ENCODE peak calls at places on chromosome 7, in seven cellular contexts. L is IMR-90, Y is mesendoderm, J is H9, F is trophoblast cell, A is neuronal stem cell, V is mesenchymal stem cell. X is an unnamed sample.

GRCh38 chr7:50431906-50432305 is 18.2 kb downstream of the FIGNL1 start:
- DNase-seq in L (no peak), Y (no peak), J (no peak), F (no peak), A (no peak), V (no peak), X (no peak)

GRCh38 chr7:45086348-45087065 is 2.3 kb downstream of the NACAD start:
- DNase-seq in L (no peak), Y (no peak), J (no peak), F (no peak), A (no peak), V (no peak), X (no peak)

GRCh38 chr7:134372858-134373257 is 56.1 kb upstream of the SLC35B4 start:
- DNase-seq in L (no peak), Y (no peak), J (no peak), F (no peak), A (no peak), V (no peak), X (no peak)

GRCh38 chr7:76300210-76300731 is 2.2 kb upstream of the HSPB1 start:
- DNase-seq in L (peak), Y (no peak), J (no peak), F (peak), A (no peak), V (peak), X (no peak)

GRCh38 chr7:115779561-115779960 is 251.0 kb downstream of the TFEC start:
- DNase-seq in L (peak), Y (no peak), J (no peak), F (no peak), A (no peak), V (no peak), X (no peak)

GRCh38 chr7:94295805-94296204 is 98.9 kb upstream of the COL1A2 start:
- DNase-seq in L (peak), Y (no peak), J (no peak), F (peak), A (no peak), V (peak), X (no peak)

GRCh38 chr7:16345979-16346958 is 75.1 kb downstream of the CRPPA start:
- DNase-seq in L (peak), Y (peak), J (no peak), F (peak), A (no peak), V (peak), X (no peak)

GRCh38 chr7:80294321-80294720 is 159.7 kb downstream of the GNAI1 start:
- DNase-seq in L (peak), Y (no peak), J (no peak), F (no peak), A (no peak), V (peak), X (no peak)

GRCh38 chr7:83469491-83469890 is 179.4 kb downstream of the SEMA3E start:
- DNase-seq in L (no peak), Y (peak), J (no peak), F (no peak), A (no peak), V (no peak), X (no peak)

GRCh38 chr7:121337398-121337797 is 8.6 kb downstream of the WNT16 start:
- DNase-seq in L (no peak), Y (no peak), J (no peak), F (peak), A (no peak), V (no peak), X (no peak)

GRCh38 chr7:142496545-142496991 is 238.7 kb upstream of the PRSS58 start:
- DNase-seq in L (peak), Y (no peak), J (no peak), F (peak), A (no peak), V (peak), X (no peak)

GRCh38 chr7:49294611-49295010 is 370.3 kb downstream of the CDC14C start:
- DNase-seq in L (no peak), Y (no peak), J (no peak), F (peak), A (no peak), V (no peak), X (no peak)
- H3K4ac ChIP-seq in L (no peak), Y (no peak), J (no peak), F (no peak), A (no peak), V (no peak), X (no peak)

GRCh38 chr7:136865777-136866176 is 2.7 kb upstream of the CHRM2 start:
- DNase-seq in L (no peak), Y (no peak), J (no peak), F (no peak), A (no peak), V (no peak), X (no peak)

GRCh38 chr7:136868496-136869005 is at the start of gene CHRM2:
- DNase-seq in L (peak), Y (peak), J (peak), F (no peak), A (peak), V (peak), X (peak)

GRCh38 chr7:136869991-136870798 is 1.7 kb downstream of the CHRM2 start:
- DNase-seq in L (peak), Y (peak), J (peak), F (no peak), A (peak), V (peak), X (no peak)

GRCh38 chr7:136870799-136871487 is 2.5 kb downstream of the CHRM2 start:
- DNase-seq in L (no peak), Y (peak), J (peak), F (no peak), A (peak), V (peak), X (peak)

DNA sequence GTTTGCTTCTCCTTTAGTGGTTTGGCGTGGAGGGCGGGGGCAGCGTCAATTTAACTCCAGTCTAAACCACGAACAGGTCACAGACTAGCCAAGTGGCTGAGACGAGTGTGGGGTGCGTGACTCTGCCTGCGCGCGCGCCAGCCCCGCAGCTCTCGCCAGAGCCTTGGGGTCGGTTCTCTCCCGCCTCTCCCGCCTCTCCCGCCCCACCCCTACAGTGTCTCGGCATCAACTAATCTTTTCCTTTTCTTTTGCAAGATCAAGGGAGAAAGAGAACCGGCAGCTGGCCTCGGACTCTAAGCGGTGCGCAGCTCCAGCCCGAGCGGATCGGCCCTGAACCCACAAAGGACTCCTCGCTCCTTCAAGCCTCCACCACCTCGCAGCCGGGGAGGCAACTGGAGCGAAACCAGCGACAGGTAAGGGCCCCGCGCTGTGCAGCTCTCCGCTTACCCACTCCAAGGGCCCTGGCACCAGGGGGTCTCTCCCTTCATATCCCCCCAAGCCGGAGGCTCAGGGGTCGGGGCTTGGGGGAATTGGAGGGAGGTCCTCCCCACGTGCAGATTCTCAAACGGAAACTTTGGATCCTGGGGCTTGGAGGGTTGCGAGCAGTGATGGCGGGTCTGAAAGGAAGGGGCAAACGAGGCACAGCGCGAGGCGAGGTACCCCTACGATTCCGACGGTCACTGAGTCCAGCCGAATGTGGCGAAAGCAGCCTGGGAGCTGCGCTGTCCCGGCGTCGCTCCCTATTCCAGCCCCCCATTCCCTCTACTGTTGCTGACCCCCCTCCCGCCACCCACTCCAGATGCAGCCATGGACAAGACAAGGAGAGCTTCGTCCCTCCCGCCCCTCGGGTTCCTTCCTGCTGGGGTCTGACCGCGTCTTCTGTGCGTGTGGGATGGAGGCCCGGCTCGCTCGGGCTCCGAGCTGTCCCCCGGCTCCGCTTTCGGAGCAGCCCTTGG is 832 bp downstream of the CHRM2 start:
- DNase-seq in L (peak), Y (peak), J (peak), F (no peak), A (peak), V (peak), X (peak)
- H3K9ac ChIP-seq in L (peak), Y (no peak), J (no peak), F (no peak), A (peak), V (no peak), X (no peak)

GRCh38 chr7:43895847-43896415 is 10.5 kb downstream of the URGCP start:
- DNase-seq in L (no peak), Y (no peak), J (no peak), F (peak), A (no peak), V (no peak), X (no peak)
- H3K4ac ChIP-seq in L (no peak), Y (no peak), J (no peak), F (no peak), A (no peak), V (no peak), X (no peak)

DNA sequence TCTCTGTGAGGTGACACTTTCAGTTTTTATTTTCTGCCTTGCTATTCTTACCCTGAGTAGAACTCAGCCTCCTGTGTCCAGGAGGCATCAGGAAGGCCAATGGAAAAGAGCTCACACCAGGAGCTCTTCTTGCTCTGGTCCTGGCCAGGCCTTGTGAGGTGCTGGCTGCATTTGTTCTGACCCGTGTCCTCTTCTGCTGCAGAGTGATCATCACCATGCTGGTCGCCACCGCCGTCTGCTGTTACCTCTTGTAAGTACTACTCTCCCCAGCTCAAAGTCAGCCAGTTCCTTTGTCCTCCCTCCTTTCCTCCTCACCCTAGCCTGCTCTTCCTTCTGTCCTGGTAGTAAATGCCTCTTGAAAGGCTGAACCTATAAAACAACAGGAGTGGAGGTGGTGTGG is 1.6 kb downstream of the ATP6V0E2 start:
- DNase-seq in L (no peak), Y (no peak), J (peak), F (no peak), A (no peak), V (no peak), X (no peak)
- H3K9ac ChIP-seq in L (no peak), Y (no peak), J (no peak), F (no peak), A (no peak), V (no peak), X (no peak)